ENCODE peak calls at places on chromosomes 2 and 18, in six cellular contexts. One of them, this sample, is unnamed.

GRCh38 chr2:79833235-79833878 is 320.5 kb downstream of the CTNNA2 start:
- DNase-seq in lower lobe of right lung: no peak
- DNase-seq in kidney: no peak
- DNase-seq in keratinocyte: no peak
- DNase-seq in thoracic aorta: no peak
- DNase-seq in skeletal muscle cell: no peak
- DNase-seq in this sample: no peak

GRCh38 chr2:217360781-217361485 is 501.1 kb upstream of the TNP1 start:
- DNase-seq in lower lobe of right lung: no peak
- DNase-seq in kidney: no peak
- DNase-seq in keratinocyte: no peak
- DNase-seq in thoracic aorta: no peak
- DNase-seq in skeletal muscle cell: peak
- DNase-seq in this sample: no peak

GRCh38 chr2:191178806-191179514 is 28.2 kb upstream of the STAT4 start:
- DNase-seq in lower lobe of right lung: no peak
- DNase-seq in kidney: no peak
- DNase-seq in keratinocyte: peak
- DNase-seq in thoracic aorta: peak
- DNase-seq in skeletal muscle cell: peak
- DNase-seq in this sample: no peak

GRCh38 chr2:195659114-195659513 is 2.1 kb downstream of the SLC39A10 start:
- DNase-seq in lower lobe of right lung: no peak
- DNase-seq in kidney: no peak
- DNase-seq in keratinocyte: no peak
- DNase-seq in thoracic aorta: no peak
- DNase-seq in skeletal muscle cell: no peak
- DNase-seq in this sample: no peak

GRCh38 chr2:174300114-174300513 is 34.6 kb upstream of the SP9 start:
- DNase-seq in lower lobe of right lung: no peak
- DNase-seq in kidney: no peak
- DNase-seq in keratinocyte: no peak
- DNase-seq in thoracic aorta: no peak
- DNase-seq in skeletal muscle cell: peak
- DNase-seq in this sample: no peak

GRCh38 chr2:105081006-105081701 is 43.3 kb downstream of the MRPS9 start:
- DNase-seq in lower lobe of right lung: no peak
- DNase-seq in kidney: no peak
- DNase-seq in keratinocyte: no peak
- DNase-seq in thoracic aorta: no peak
- DNase-seq in skeletal muscle cell: no peak
- DNase-seq in this sample: no peak

GRCh38 chr2:147232225-147232669 is 612.6 kb upstream of the ACVR2A start:
- DNase-seq in lower lobe of right lung: no peak
- DNase-seq in kidney: no peak
- DNase-seq in keratinocyte: no peak
- DNase-seq in thoracic aorta: no peak
- DNase-seq in skeletal muscle cell: peak
- DNase-seq in this sample: no peak

GRCh38 chr18:24731981-24732380 is 271.5 kb downstream of the HRH4 start:
- DNase-seq in lower lobe of right lung: no peak
- DNase-seq in kidney: no peak
- DNase-seq in keratinocyte: peak
- DNase-seq in thoracic aorta: no peak
- DNase-seq in skeletal muscle cell: no peak
- DNase-seq in this sample: no peak

GRCh38 chr18:79614211-79615028 is 65.2 kb upstream of the CTDP1 start:
- DNase-seq in lower lobe of right lung: peak
- DNase-seq in kidney: peak
- DNase-seq in keratinocyte: no peak
- DNase-seq in thoracic aorta: no peak
- DNase-seq in skeletal muscle cell: no peak
- DNase-seq in this sample: peak

GRCh38 chr2:146734042-146734715 is 1110.7 kb upstream of the ACVR2A start:
- DNase-seq in lower lobe of right lung: no peak
- DNase-seq in kidney: no peak
- DNase-seq in keratinocyte: no peak
- DNase-seq in thoracic aorta: no peak
- DNase-seq in skeletal muscle cell: peak
- DNase-seq in this sample: no peak

GRCh38 chr18:48949606-48950535 is 894 bp downstream of the SMAD7 start:
- DNase-seq in lower lobe of right lung: peak
- DNase-seq in kidney: peak
- DNase-seq in keratinocyte: no peak
- DNase-seq in thoracic aorta: no peak
- DNase-seq in skeletal muscle cell: no peak
- DNase-seq in this sample: peak

GRCh38 chr2:15047184-15047583 is 414.7 kb downstream of the LRATD1 start:
- DNase-seq in lower lobe of right lung: no peak
- DNase-seq in kidney: no peak
- DNase-seq in keratinocyte: no peak
- DNase-seq in thoracic aorta: no peak
- DNase-seq in skeletal muscle cell: no peak
- DNase-seq in this sample: no peak

GRCh38 chr2:145108385-145108784 is 588.5 kb upstream of the ZEB2 start:
- DNase-seq in lower lobe of right lung: no peak
- DNase-seq in kidney: no peak
- DNase-seq in keratinocyte: no peak
- DNase-seq in thoracic aorta: no peak
- DNase-seq in skeletal muscle cell: no peak
- DNase-seq in this sample: no peak

GRCh38 chr18:47844828-47845227 is 85.6 kb downstream of the SMAD2 start:
- DNase-seq in lower lobe of right lung: no peak
- DNase-seq in kidney: no peak
- DNase-seq in keratinocyte: no peak
- DNase-seq in thoracic aorta: no peak
- DNase-seq in skeletal muscle cell: no peak
- DNase-seq in this sample: no peak

GRCh38 chr2:25161055-25161781 is 7.2 kb downstream of the POMC start:
- DNase-seq in lower lobe of right lung: peak
- DNase-seq in kidney: peak
- DNase-seq in keratinocyte: no peak
- DNase-seq in thoracic aorta: no peak
- DNase-seq in skeletal muscle cell: no peak
- DNase-seq in this sample: no peak

GRCh38 chr2:223563462-223563861 is 38.7 kb downstream of the SCG2 start:
- DNase-seq in lower lobe of right lung: no peak
- DNase-seq in kidney: no peak
- DNase-seq in keratinocyte: peak
- DNase-seq in thoracic aorta: no peak
- DNase-seq in skeletal muscle cell: no peak
- DNase-seq in this sample: no peak

GRCh38 chr18:51563401-51563800 is 365.9 kb upstream of the MEX3C start:
- DNase-seq in lower lobe of right lung: no peak
- DNase-seq in kidney: no peak
- DNase-seq in keratinocyte: no peak
- DNase-seq in thoracic aorta: no peak
- DNase-seq in skeletal muscle cell: no peak
- DNase-seq in this sample: no peak

GRCh38 chr2:97670471-97670870 is 958 bp downstream of the C2orf92 start:
- DNase-seq in lower lobe of right lung: no peak
- DNase-seq in kidney: no peak
- DNase-seq in keratinocyte: no peak
- DNase-seq in thoracic aorta: no peak
- DNase-seq in skeletal muscle cell: no peak
- DNase-seq in this sample: no peak

GRCh38 chr2:27804146-27804545 is 32.6 kb downstream of the MRPL33 start:
- DNase-seq in lower lobe of right lung: no peak
- DNase-seq in kidney: no peak
- DNase-seq in keratinocyte: no peak
- DNase-seq in thoracic aorta: no peak
- DNase-seq in skeletal muscle cell: no peak
- DNase-seq in this sample: no peak

GRCh38 chr2:159484537-159484936 is 131.8 kb downstream of the BAZ2B start:
- DNase-seq in lower lobe of right lung: no peak
- DNase-seq in kidney: no peak
- DNase-seq in keratinocyte: no peak
- DNase-seq in thoracic aorta: no peak
- DNase-seq in skeletal muscle cell: no peak
- DNase-seq in this sample: no peak

GRCh38 chr2:42971381-42971780 is 179.0 kb upstream of the HAAO start:
- DNase-seq in lower lobe of right lung: no peak
- DNase-seq in kidney: no peak
- DNase-seq in keratinocyte: no peak
- DNase-seq in thoracic aorta: no peak
- DNase-seq in skeletal muscle cell: no peak
- DNase-seq in this sample: no peak

GRCh38 chr2:234970467-234970866 is 18.6 kb downstream of the SH3BP4 start:
- DNase-seq in lower lobe of right lung: no peak
- DNase-seq in kidney: peak
- DNase-seq in keratinocyte: no peak
- DNase-seq in thoracic aorta: no peak
- DNase-seq in skeletal muscle cell: peak
- DNase-seq in this sample: no peak

GRCh38 chr18:10559566-10560456 is 34.0 kb downstream of the NAPG start:
- DNase-seq in lower lobe of right lung: no peak
- DNase-seq in kidney: no peak
- DNase-seq in keratinocyte: no peak
- DNase-seq in thoracic aorta: no peak
- DNase-seq in skeletal muscle cell: no peak
- DNase-seq in this sample: peak

GRCh38 chr2:196592912-196593881 is 46.3 kb upstream of the CCDC150 start:
- DNase-seq in lower lobe of right lung: peak
- DNase-seq in kidney: peak
- DNase-seq in keratinocyte: no peak
- DNase-seq in thoracic aorta: no peak
- DNase-seq in skeletal muscle cell: no peak
- DNase-seq in this sample: peak

GRCh38 chr2:136375017-136375901 is 257.3 kb upstream of the CXCR4 start:
- DNase-seq in lower lobe of right lung: no peak
- DNase-seq in kidney: no peak
- DNase-seq in keratinocyte: no peak
- DNase-seq in thoracic aorta: no peak
- DNase-seq in skeletal muscle cell: no peak
- DNase-seq in this sample: no peak

GRCh38 chr2:225192869-225193268 is 150.6 kb upstream of the DOCK10 start:
- DNase-seq in lower lobe of right lung: no peak
- DNase-seq in kidney: no peak
- DNase-seq in keratinocyte: no peak
- DNase-seq in thoracic aorta: no peak
- DNase-seq in skeletal muscle cell: no peak
- DNase-seq in this sample: no peak

GRCh38 chr2:54416938-54417337 is 39.2 kb upstream of the SPTBN1 start:
- DNase-seq in lower lobe of right lung: no peak
- DNase-seq in kidney: no peak
- DNase-seq in keratinocyte: no peak
- DNase-seq in thoracic aorta: no peak
- DNase-seq in skeletal muscle cell: no peak
- DNase-seq in this sample: no peak
- H3K4me3 ChIP-seq in lower lobe of right lung: no peak
- H3K4me3 ChIP-seq in kidney: no peak
- H3K4me3 ChIP-seq in keratinocyte: no peak
- H3K4me3 ChIP-seq in thoracic aorta: no peak
- H3K4me3 ChIP-seq in skeletal muscle cell: no peak
- H3K4me3 ChIP-seq in this sample: no peak

GRCh38 chr2:241964133-241964532 is 94.6 kb downstream of the RTP5 start:
- DNase-seq in lower lobe of right lung: no peak
- DNase-seq in kidney: no peak
- DNase-seq in keratinocyte: no peak
- DNase-seq in thoracic aorta: no peak
- DNase-seq in skeletal muscle cell: no peak
- DNase-seq in this sample: no peak

GRCh38 chr2:241967745-241968144 is 98.2 kb downstream of the RTP5 start:
- DNase-seq in lower lobe of right lung: no peak
- DNase-seq in kidney: no peak
- DNase-seq in keratinocyte: no peak
- DNase-seq in thoracic aorta: no peak
- DNase-seq in skeletal muscle cell: no peak
- DNase-seq in this sample: no peak

GRCh38 chr2:241967096-241967495 is 97.6 kb downstream of the RTP5 start:
- DNase-seq in lower lobe of right lung: no peak
- DNase-seq in kidney: no peak
- DNase-seq in keratinocyte: no peak
- DNase-seq in thoracic aorta: no peak
- DNase-seq in skeletal muscle cell: no peak
- DNase-seq in this sample: no peak

GRCh38 chr2:241966671-241967070 is 97.1 kb downstream of the RTP5 start:
- DNase-seq in lower lobe of right lung: no peak
- DNase-seq in kidney: no peak
- DNase-seq in keratinocyte: no peak
- DNase-seq in thoracic aorta: no peak
- DNase-seq in skeletal muscle cell: no peak
- DNase-seq in this sample: no peak

GRCh38 chr2:241965931-241966412 is 96.4 kb downstream of the RTP5 start:
- DNase-seq in lower lobe of right lung: no peak
- DNase-seq in kidney: peak
- DNase-seq in keratinocyte: no peak
- DNase-seq in thoracic aorta: no peak
- DNase-seq in skeletal muscle cell: peak
- DNase-seq in this sample: no peak
- H3K4me3 ChIP-seq in lower lobe of right lung: no peak
- H3K4me3 ChIP-seq in kidney: no peak
- H3K4me3 ChIP-seq in keratinocyte: no peak
- H3K4me3 ChIP-seq in thoracic aorta: no peak
- H3K4me3 ChIP-seq in skeletal muscle cell: peak
- H3K4me3 ChIP-seq in this sample: no peak

GRCh38 chr2:200987137-200987536 is 23.7 kb upstream of the ORC2 start:
- DNase-seq in lower lobe of right lung: no peak
- DNase-seq in kidney: no peak
- DNase-seq in keratinocyte: no peak
- DNase-seq in thoracic aorta: no peak
- DNase-seq in skeletal muscle cell: no peak
- DNase-seq in this sample: no peak

GRCh38 chr2:200993097-200993496 is 29.6 kb upstream of the ORC2 start:
- DNase-seq in lower lobe of right lung: no peak
- DNase-seq in kidney: no peak
- DNase-seq in keratinocyte: no peak
- DNase-seq in thoracic aorta: no peak
- DNase-seq in skeletal muscle cell: peak
- DNase-seq in this sample: no peak
- H3K4me3 ChIP-seq in lower lobe of right lung: no peak
- H3K4me3 ChIP-seq in kidney: no peak
- H3K4me3 ChIP-seq in keratinocyte: no peak
- H3K4me3 ChIP-seq in thoracic aorta: no peak
- H3K4me3 ChIP-seq in skeletal muscle cell: no peak
- H3K4me3 ChIP-seq in this sample: no peak

GRCh38 chr2:170973492-170974303 is 44.6 kb downstream of the GORASP2 start:
- DNase-seq in lower lobe of right lung: peak
- DNase-seq in kidney: peak
- DNase-seq in keratinocyte: no peak
- DNase-seq in thoracic aorta: peak
- DNase-seq in skeletal muscle cell: peak
- DNase-seq in this sample: peak

GRCh38 chr2:170975127-170975942 is 46.3 kb downstream of the GORASP2 start:
- DNase-seq in lower lobe of right lung: no peak
- DNase-seq in kidney: no peak
- DNase-seq in keratinocyte: no peak
- DNase-seq in thoracic aorta: no peak
- DNase-seq in skeletal muscle cell: no peak
- DNase-seq in this sample: no peak

GRCh38 chr2:170974304-170974993 is 45.4 kb downstream of the GORASP2 start:
- DNase-seq in lower lobe of right lung: no peak
- DNase-seq in kidney: no peak
- DNase-seq in keratinocyte: no peak
- DNase-seq in thoracic aorta: no peak
- DNase-seq in skeletal muscle cell: no peak
- DNase-seq in this sample: no peak

GRCh38 chr2:170973225-170973491 is 44.1 kb downstream of the GORASP2 start:
- DNase-seq in lower lobe of right lung: no peak
- DNase-seq in kidney: no peak
- DNase-seq in keratinocyte: no peak
- DNase-seq in thoracic aorta: no peak
- DNase-seq in skeletal muscle cell: no peak
- DNase-seq in this sample: no peak

GRCh38 chr2:170972508-170973224 is 43.6 kb downstream of the GORASP2 start:
- DNase-seq in lower lobe of right lung: no peak
- DNase-seq in kidney: no peak
- DNase-seq in keratinocyte: no peak
- DNase-seq in thoracic aorta: no peak
- DNase-seq in skeletal muscle cell: no peak
- DNase-seq in this sample: no peak
- H3K4me3 ChIP-seq in lower lobe of right lung: peak
- H3K4me3 ChIP-seq in kidney: peak
- H3K4me3 ChIP-seq in keratinocyte: peak
- H3K4me3 ChIP-seq in thoracic aorta: peak
- H3K4me3 ChIP-seq in skeletal muscle cell: no peak
- H3K4me3 ChIP-seq in this sample: peak

This sample was measured in WERI-Rb-1.